ENCODE peak calls at places on chromosomes 13 and 19, in five cellular contexts. O is H9; E is stimulated activated CD4-positive, alpha-beta T cell treated with anti-CD3 and anti-CD28 coated beads, TNF-alpha, amount 100 ng/mL, for 1 hour; H is Jurkat, Clone E6-1; I is stimulated activated CD8-positive, alpha-beta memory T cell treated with anti-CD3 and anti-CD28 coated beads, Interleukin-15, amount 100 ng/mL, for 4 hours. Z is an unnamed sample.

GRCh38 chr19:2194513-2195078 is 30.9 kb downstream of the DOT1L start:
- DNase-seq in O (no peak), E (no peak), H (no peak), I (no peak), Z (no peak)

GRCh38 chr19:30781519-30781918 is 409.3 kb downstream of the ZNF536 start:
- DNase-seq in O (no peak), E (no peak), H (no peak), I (no peak), Z (no peak)

GRCh38 chr19:45179848-45180370 is 1.3 kb downstream of the BLOC1S3 start:
- DNase-seq in O (no peak), E (no peak), H (no peak), I (no peak), Z (no peak)

GRCh38 chr19:41575998-41576397 is at the start of gene CEACAM21:
- DNase-seq in O (no peak), E (no peak), H (peak), I (no peak), Z (no peak)

GRCh38 chr13:86585826-86586225 is 786.6 kb upstream of the SLITRK6 start:
- DNase-seq in O (no peak), E (no peak), H (no peak), I (no peak), Z (no peak)

GRCh38 chr13:50355797-50356196 is 340.6 kb downstream of the KCNRG start:
- DNase-seq in O (no peak), E (no peak), H (no peak), I (no peak), Z (no peak)

GRCh38 chr13:33761744-33762143 is 56.2 kb upstream of the RFC3 start:
- DNase-seq in O (peak), E (no peak), H (no peak), I (no peak), Z (no peak)

GRCh38 chr19:13115936-13116281 is 631 bp downstream of the TRMT1 start:
- DNase-seq in O (peak), E (no peak), H (no peak), I (no peak), Z (no peak)

GRCh38 chr13:50197705-50198104 is 182.5 kb downstream of the KCNRG start:
- DNase-seq in O (no peak), E (no peak), H (no peak), I (no peak), Z (no peak)

GRCh38 chr19:2551864-2552185 is 75.9 kb downstream of the GADD45B start:
- DNase-seq in O (no peak), E (no peak), H (no peak), I (no peak), Z (no peak)

GRCh38 chr19:2282062-2282861 is at the start of gene PEAK3:
- DNase-seq in O (peak), E (no peak), H (no peak), I (no peak), Z (no peak)

GRCh38 chr13:31073859-31074718 is 87.6 kb downstream of the HSPH1 start:
- DNase-seq in O (no peak), E (no peak), H (peak), I (no peak), Z (no peak)

GRCh38 chr13:49098198-49098597 is 121.9 kb upstream of the MLNR start:
- DNase-seq in O (no peak), E (no peak), H (no peak), I (no peak), Z (no peak)

GRCh38 chr13:78102121-78102677 is 183.6 kb upstream of the EDNRB start:
- DNase-seq in O (no peak), E (no peak), H (no peak), I (no peak), Z (no peak)

GRCh38 chr13:84137292-84137691 is 255.0 kb upstream of the SLITRK1 start:
- DNase-seq in O (no peak), E (no peak), H (peak), I (peak), Z (no peak)

GRCh38 chr13:111415216-111415615 is 94.8 kb downstream of the TEX29 start:
- DNase-seq in O (no peak), E (no peak), H (no peak), I (no peak), Z (no peak)

GRCh38 chr13:114145722-114146121 is 13.3 kb upstream of the RASA3 start:
- DNase-seq in O (no peak), E (no peak), H (no peak), I (no peak), Z (no peak)

GRCh38 chr13:46097015-46097414 is 7.8 kb downstream of the CPB2 start:
- DNase-seq in O (no peak), E (no peak), H (no peak), I (no peak), Z (no peak)

GRCh38 chr19:52297601-52298358 is 811 bp downstream of the ZNF480 start:
- DNase-seq in O (no peak), E (no peak), H (no peak), I (no peak), Z (no peak)

GRCh38 chr19:658916-659839 is 3.8 kb downstream of the RNF126 start:
- DNase-seq in O (no peak), E (peak), H (no peak), I (no peak), Z (no peak)

GRCh38 chr13:21458816-21459701 is at the start of gene ZDHHC20:
- DNase-seq in O (peak), E (peak), H (peak), I (peak), Z (peak)

GRCh38 chr13:95605426-95606125 is 38.9 kb downstream of the DZIP1 start:
- DNase-seq in O (no peak), E (no peak), H (no peak), I (no peak), Z (no peak)

GRCh38 chr19:30225615-30226463 is 146.3 kb upstream of the ZNF536 start:
- DNase-seq in O (no peak), E (no peak), H (no peak), I (no peak), Z (no peak)

GRCh38 chr19:48290923-48291700 is 21.2 kb downstream of the ZNF114 start:
- DNase-seq in O (peak), E (peak), H (no peak), I (no peak), Z (peak)

GRCh38 chr19:36773223-36773579 is 594 bp upstream of the ZNF850 start:
- DNase-seq in O (no peak), E (no peak), H (no peak), I (no peak), Z (no peak)

Z was measured in NCI-H187.